ENCODE peak calls at places on chromosomes 6 and 20, in four cellular contexts. V, P, N and Y are unnamed samples.

GRCh38 chr6:33313105-33313708 is 671 bp downstream of the TAPBP start:
- DNase-seq in V (peak), P (peak), N (no peak), Y (no peak)

GRCh38 chr6:5497896-5498578 is 236.7 kb downstream of the FARS2 start:
- DNase-seq in V (no peak), P (peak), N (peak), Y (no peak)

GRCh38 chr20:5395932-5396727 is 79.4 kb upstream of the PROKR2 start:
- DNase-seq in V (no peak), P (no peak), N (no peak), Y (no peak)

GRCh38 chr6:16273266-16273665 is 34.9 kb downstream of the GMPR start:
- DNase-seq in V (no peak), P (peak), N (peak), Y (peak)

GRCh38 chr6:137160763-137161162 is 12.7 kb downstream of the IL22RA2 start:
- DNase-seq in V (no peak), P (peak), N (no peak), Y (no peak)

GRCh38 chr6:25012657-25013056 is 76.9 kb upstream of the RIPOR2 start:
- DNase-seq in V (no peak), P (peak), N (peak), Y (no peak)

GRCh38 chr20:44609511-44610312 is 27.3 kb downstream of the PKIG start:
- DNase-seq in V (peak), P (peak), N (peak), Y (peak)

GRCh38 chr6:70693887-70694286 is 26.2 kb downstream of the SMAP1 start:
- DNase-seq in V (no peak), P (no peak), N (no peak), Y (no peak)

GRCh38 chr6:142907017-142907470 is 37.9 kb downstream of the HIVEP2 start:
- DNase-seq in V (peak), P (no peak), N (no peak), Y (no peak)

GRCh38 chr6:107560657-107561056 is 70.7 kb downstream of the SOBP start:
- DNase-seq in V (no peak), P (peak), N (no peak), Y (no peak)

GRCh38 chr6:134173007-134173690 is 120.7 kb upstream of the SLC2A12 start:
- DNase-seq in V (no peak), P (peak), N (no peak), Y (peak)

GRCh38 chr20:48826883-48827771 is 672 bp downstream of the PREX1 start:
- DNase-seq in V (no peak), P (peak), N (peak), Y (no peak)

GRCh38 chr20:4006640-4007039 is 8.7 kb downstream of the RNF24 start:
- DNase-seq in V (no peak), P (peak), N (peak), Y (no peak)

GRCh38 chr20:53136473-53136872 is 164.3 kb downstream of the TSHZ2 start:
- DNase-seq in V (no peak), P (no peak), N (no peak), Y (no peak)

GRCh38 chr6:124995645-124996325 is 33.5 kb downstream of the RNF217 start:
- DNase-seq in V (no peak), P (peak), N (no peak), Y (no peak)